ENCODE peak calls at places on chromosomes 2 and 18, in six cellular contexts. H, T, D, Y, O and J are unnamed samples.

GRCh38 chr2:46015671-46016070 is 281.5 kb upstream of the EPAS1 start:
- DNase-seq in O (no peak), Y (no peak), D (peak), T (no peak), H (no peak), J (no peak)

GRCh38 chr2:186456941-186457340 is 29.1 kb upstream of the ZC3H15 start:
- DNase-seq in T (peak), H (no peak), O (no peak), D (no peak), Y (no peak), J (no peak)

GRCh38 chr2:108270768-108271506 is 17.8 kb upstream of the SULT1C2 start:
- DNase-seq in D (peak), Y (no peak), H (no peak), T (no peak), O (peak), J (no peak)

GRCh38 chr2:185802926-185803325 is 64.3 kb downstream of the FSIP2 start:
- DNase-seq in Y (peak), O (peak), T (no peak), D (no peak), H (no peak), J (no peak)

GRCh38 chr2:67169417-67170140 is 227.6 kb upstream of the ETAA1 start:
- DNase-seq in Y (no peak), T (peak), H (no peak), D (peak), O (no peak), J (no peak)

GRCh38 chr2:7882296-7882695 is 799.6 kb upstream of the ID2 start:
- DNase-seq in Y (no peak), D (no peak), H (no peak), T (no peak), O (no peak), J (no peak)

GRCh38 chr2:207167129-207167923 is 1.6 kb upstream of the KLF7 start:
- DNase-seq in D (no peak), Y (peak), H (no peak), T (peak), O (no peak), J (no peak)

GRCh38 chr2:71670430-71670795 is 217.1 kb downstream of the DYSF start:
- DNase-seq in D (no peak), Y (no peak), T (no peak), O (no peak), H (peak), J (no peak)

GRCh38 chr2:172408143-172408766 is 19.1 kb upstream of the ITGA6 start:
- DNase-seq in H (no peak), T (no peak), Y (no peak), D (no peak), O (no peak), J (no peak)

GRCh38 chr2:43609304-43609883 is 13.6 kb upstream of the THADA start:
- DNase-seq in D (peak), T (peak), H (peak), O (peak), Y (peak), J (peak)

GRCh38 chr2:9336209-9336533 is 87.2 kb downstream of the ITGB1BP1 start:
- DNase-seq in H (no peak), Y (peak), O (no peak), D (no peak), T (peak), J (no peak)

GRCh38 chr18:76134631-76135030 is 360.4 kb downstream of the ZNF516 start:
- DNase-seq in D (no peak), H (no peak), O (no peak), T (no peak), Y (no peak), J (no peak)

GRCh38 chr18:25941556-25941955 is 148.9 kb downstream of the SS18 start:
- DNase-seq in D (no peak), O (no peak), H (no peak), Y (no peak), T (peak), J (no peak)

GRCh38 chr2:40758778-40759177 is 306.9 kb upstream of the SLC8A1 start:
- DNase-seq in O (no peak), H (no peak), Y (no peak), D (no peak), T (peak), J (no peak)

GRCh38 chr2:146826388-146826787 is 1018.4 kb upstream of the ACVR2A start:
- DNase-seq in D (peak), Y (no peak), O (no peak), T (no peak), H (no peak), J (no peak)

GRCh38 chr18:74198453-74198852 is 50.1 kb downstream of the TIMM21 start:
- DNase-seq in T (no peak), H (no peak), D (no peak), Y (no peak), O (no peak), J (no peak)

GRCh38 chr18:51890762-51891161 is 449.2 kb upstream of the DCC start:
- DNase-seq in T (peak), H (no peak), Y (no peak), O (no peak), D (no peak), J (no peak)

GRCh38 chr18:2515908-2516625 is 55.2 kb downstream of the METTL4 start:
- DNase-seq in H (no peak), O (peak), T (peak), Y (peak), D (peak), J (no peak)

GRCh38 chr2:127024769-127025356 is 82.1 kb downstream of the BIN1 start:
- DNase-seq in Y (peak), O (no peak), H (peak), T (peak), D (peak), J (peak)

GRCh38 chr2:147378403-147378802 is 466.4 kb upstream of the ACVR2A start:
- DNase-seq in O (no peak), Y (no peak), H (no peak), D (no peak), T (no peak), J (no peak)

GRCh38 chr2:46510596-46511177 is 31.3 kb downstream of the TMEM247 start:
- DNase-seq in H (no peak), Y (no peak), D (no peak), O (no peak), T (no peak), J (no peak)

GRCh38 chr2:232890896-232891601 is 21.0 kb downstream of the SNORC start:
- DNase-seq in T (peak), D (peak), H (peak), O (peak), Y (no peak), J (no peak)

GRCh38 chr2:218781691-218782528 is at the start of gene CYP27A1:
- DNase-seq in T (no peak), O (no peak), D (peak), H (peak), Y (peak), J (peak)

GRCh38 chr2:12649602-12650400 is 66.9 kb upstream of the TRIB2 start:
- DNase-seq in D (no peak), H (no peak), O (no peak), Y (no peak), T (no peak), J (no peak)

DNA sequence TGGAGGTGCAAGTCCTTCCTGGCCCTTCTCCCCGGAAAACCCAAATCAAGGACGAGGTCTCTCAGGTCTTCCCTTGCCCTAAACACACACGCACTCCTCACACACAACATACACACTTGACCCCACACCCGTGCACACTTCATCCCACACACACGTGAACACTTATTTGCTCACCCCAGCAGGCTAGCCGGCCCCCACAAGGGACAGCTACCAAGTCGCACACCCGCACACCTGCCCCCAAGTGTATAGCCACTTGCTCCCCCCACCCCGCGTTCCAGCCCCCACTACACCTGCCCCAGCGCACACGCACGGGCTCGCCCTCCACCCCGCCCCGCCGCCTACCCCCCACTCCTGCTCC is 359 bp downstream of the TGFBRAP1 start:
- DNase-seq in H (no peak), Y (no peak), D (no peak), O (no peak), T (no peak), J (no peak)
- H4K8ac ChIP-seq in H (no peak), Y (peak), D (peak), O (peak), T (peak), J (peak)

GRCh38 chr2:196103626-196104025 is 35.0 kb upstream of the DNAH7 start:
- DNase-seq in H (no peak), Y (no peak), D (no peak), O (no peak), T (no peak), J (no peak)
- H2BK120ac ChIP-seq in H (no peak), Y (no peak), D (no peak), O (no peak), T (no peak), J (no peak)

DNA sequence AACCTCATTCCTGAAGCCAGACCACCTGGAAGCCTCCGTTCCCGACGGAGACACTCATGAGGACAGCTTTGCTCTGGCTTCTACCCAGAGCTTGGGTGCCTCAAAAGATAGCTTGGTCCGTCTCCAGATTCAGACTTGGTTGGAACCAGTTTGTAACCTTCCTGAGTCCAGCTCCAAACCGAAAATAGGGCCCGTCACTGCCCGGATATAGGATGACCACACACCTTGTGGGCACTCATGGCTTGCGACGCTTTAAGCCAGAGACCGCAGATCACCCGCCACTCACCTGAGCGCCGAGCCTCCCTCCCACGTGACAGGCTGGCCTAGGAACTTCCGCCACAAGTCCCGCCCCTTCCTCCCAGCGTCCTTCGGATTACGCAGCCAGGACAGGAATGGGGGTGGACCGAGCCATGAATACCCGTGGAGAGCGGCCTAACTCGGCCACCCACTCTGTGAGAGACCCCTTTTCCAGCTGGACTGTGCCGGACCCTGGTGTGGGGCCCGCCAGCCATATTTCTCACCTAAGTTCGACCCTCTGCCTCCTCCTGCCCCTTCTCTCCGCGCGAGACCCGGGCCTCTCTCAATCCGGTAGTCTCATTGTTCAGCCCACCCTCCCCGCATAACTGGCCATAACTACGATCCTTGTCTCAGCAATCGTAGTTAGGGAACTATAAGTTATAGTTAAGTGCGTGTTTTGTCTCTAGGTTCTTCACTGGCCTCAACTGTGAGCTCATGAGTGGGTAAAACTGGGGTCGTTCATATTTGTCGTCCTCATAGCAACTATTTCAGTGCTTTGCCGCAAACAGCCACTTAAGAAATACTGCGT is at the start of gene MPV17:
- DNase-seq in D (peak), Y (peak), H (peak), T (peak), O (peak), J (peak)
- H4K8ac ChIP-seq in D (peak), Y (peak), H (no peak), T (peak), O (peak), J (peak)

DNA sequence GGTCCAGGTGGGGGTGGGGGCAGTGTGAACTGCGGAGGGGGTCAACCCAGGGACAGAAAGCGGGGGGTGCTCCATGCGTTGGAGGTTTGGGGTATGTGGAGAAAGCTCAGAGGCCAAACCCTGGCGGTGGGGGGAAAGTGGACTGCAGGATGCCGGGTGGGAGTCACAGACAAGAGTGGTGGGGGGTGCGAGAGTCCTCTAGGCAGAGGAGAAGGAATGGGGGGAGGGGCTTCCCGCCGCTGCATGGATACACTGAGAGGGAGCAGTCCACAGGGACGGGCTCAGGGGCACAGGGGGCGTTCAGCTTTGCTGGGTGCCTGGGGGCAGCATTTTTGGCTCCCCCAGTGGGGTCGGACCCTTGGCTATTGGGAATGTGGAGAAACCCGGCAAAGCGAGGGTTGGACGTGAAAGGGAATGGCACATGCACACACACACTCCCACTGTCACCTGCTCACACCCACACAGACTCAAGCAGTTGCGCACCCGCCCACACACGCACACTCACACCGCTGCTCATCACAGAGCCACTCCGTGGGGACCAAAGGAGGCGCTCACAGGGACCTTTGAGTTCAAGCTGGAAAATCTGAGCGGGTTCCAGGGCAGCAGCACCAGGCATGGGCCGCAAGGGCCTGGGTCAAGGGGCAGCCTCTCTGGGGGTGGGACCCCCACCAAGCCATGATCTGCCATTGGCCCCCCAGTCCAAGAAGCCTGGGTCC is 7.7 kb downstream of the GBX2 start:
- DNase-seq in D (no peak), H (no peak), O (no peak), Y (no peak), T (no peak), J (no peak)
- H2BK120ac ChIP-seq in D (no peak), H (no peak), O (no peak), Y (no peak), T (no peak), J (no peak)

GRCh38 chr2:2935445-2936149 is 442.0 kb downstream of the EIPR1 start:
- DNase-seq in D (no peak), H (no peak), T (no peak), O (no peak), Y (no peak), J (no peak)
- H4K8ac ChIP-seq in D (no peak), H (no peak), T (no peak), O (no peak), Y (no peak), J (no peak)

DNA sequence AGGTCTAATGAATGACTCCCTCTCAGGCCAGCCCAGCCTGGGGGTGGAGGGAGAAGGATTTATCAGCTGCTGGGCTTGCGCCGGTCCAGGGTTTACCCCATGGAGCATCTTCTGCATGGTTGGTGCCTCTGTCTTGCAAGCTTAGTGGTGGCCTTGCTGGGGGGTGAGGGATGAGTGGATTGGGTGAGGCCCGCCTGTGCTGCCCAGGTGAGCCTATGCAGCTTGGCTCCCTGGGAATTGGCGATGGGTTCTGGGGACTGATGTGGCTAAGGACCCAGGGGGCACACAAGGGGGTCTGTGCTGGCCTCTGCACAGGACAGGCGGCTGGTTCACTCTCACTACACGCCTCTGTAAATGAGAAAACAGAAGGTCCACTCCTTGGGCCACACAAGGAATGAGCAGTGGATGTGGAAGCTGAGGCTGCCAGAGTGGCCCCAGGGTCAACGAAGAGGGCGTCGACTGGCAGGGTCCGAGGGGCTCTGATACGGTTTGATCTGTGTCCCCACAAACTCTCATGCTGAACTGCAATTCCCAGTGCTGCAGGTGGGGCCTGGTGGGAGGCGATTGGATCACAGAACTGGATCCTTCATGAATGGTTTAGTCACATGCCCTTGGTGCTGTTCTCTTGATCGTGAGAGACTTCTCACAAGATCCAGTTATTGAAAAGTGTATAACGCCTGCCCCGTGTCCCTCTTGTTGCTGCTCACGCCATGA is 151.6 kb upstream of the HDAC4 start:
- DNase-seq in Y (no peak), D (no peak), H (no peak), T (no peak), O (no peak), J (no peak)
- H2BK120ac ChIP-seq in Y (no peak), D (no peak), H (no peak), T (no peak), O (no peak), J (no peak)

GRCh38 chr18:71673498-71673897 is 870.6 kb downstream of the CBLN2 start:
- DNase-seq in D (no peak), T (no peak), H (no peak), O (no peak), Y (no peak), J (no peak)
- H4K8ac ChIP-seq in D (no peak), T (no peak), H (no peak), O (no peak), Y (no peak), J (no peak)